ENCODE peak calls at places on chromosome 5, in seven cellular contexts. One of them, this sample, is unnamed.
A peak's percentile ranks its signal among the peaks of the same experiment; 100 is the strongest.

GRCh38 chr5:68339921-68340321 is 124.4 kb downstream of the PIK3R1 start:
- DNase-seq in BJ: no peak
- DNase-seq in tibial nerve: no peak
- DNase-seq in heart right ventricle: no peak
- DNase-seq in heart left ventricle: no peak
- DNase-seq in brain microvascular endothelial cell: peak; percentile 44
- DNase-seq in HL-60: no peak
- DNase-seq in this sample: no peak

GRCh38 chr5:68253612-68254341 is 38.2 kb downstream of the PIK3R1 start:
- DNase-seq in heart right ventricle: no peak
- DNase-seq in HL-60: no peak
- DNase-seq in brain microvascular endothelial cell: no peak
- DNase-seq in BJ: no peak
- DNase-seq in heart left ventricle: no peak
- DNase-seq in tibial nerve: no peak
- DNase-seq in this sample: no peak

GRCh38 chr5:88203977-88204735 is 64.5 kb downstream of the TMEM161B start:
- DNase-seq in tibial nerve: no peak
- DNase-seq in heart right ventricle: no peak
- DNase-seq in heart left ventricle: no peak
- DNase-seq in HL-60: no peak
- DNase-seq in brain microvascular endothelial cell: peak; percentile 12
- DNase-seq in BJ: no peak
- DNase-seq in this sample: no peak

GRCh38 chr5:6766558-6767191 is 53.4 kb downstream of the TENT4A start:
- DNase-seq in BJ: no peak
- DNase-seq in tibial nerve: peak; percentile 54
- DNase-seq in brain microvascular endothelial cell: peak; percentile 30
- DNase-seq in heart left ventricle: peak; percentile 78
- DNase-seq in HL-60: peak; percentile 95
- DNase-seq in heart right ventricle: peak; percentile 89
- DNase-seq in this sample: no peak

GRCh38 chr5:10775646-10776045 is 14.6 kb upstream of the DAP start:
- DNase-seq in BJ: no peak
- DNase-seq in HL-60: no peak
- DNase-seq in tibial nerve: no peak
- DNase-seq in brain microvascular endothelial cell: no peak
- DNase-seq in heart right ventricle: no peak
- DNase-seq in heart left ventricle: no peak
- DNase-seq in this sample: no peak

GRCh38 chr5:90645024-90645610 is 86.5 kb downstream of the ADGRV1 start:
- DNase-seq in heart left ventricle: no peak
- DNase-seq in brain microvascular endothelial cell: peak; percentile 18
- DNase-seq in BJ: no peak
- DNase-seq in heart right ventricle: no peak
- DNase-seq in tibial nerve: no peak
- DNase-seq in HL-60: no peak
- DNase-seq in this sample: no peak

GRCh38 chr5:115947260-115947659 is 15.0 kb upstream of the LVRN start:
- DNase-seq in HL-60: no peak
- DNase-seq in tibial nerve: no peak
- DNase-seq in heart left ventricle: no peak
- DNase-seq in brain microvascular endothelial cell: peak; percentile 57
- DNase-seq in BJ: no peak
- DNase-seq in heart right ventricle: no peak
- DNase-seq in this sample: no peak

GRCh38 chr5:52692039-52692438 is 95.7 kb upstream of the ITGA1 start:
- DNase-seq in tibial nerve: no peak
- DNase-seq in brain microvascular endothelial cell: peak; percentile 79
- DNase-seq in heart right ventricle: no peak
- DNase-seq in heart left ventricle: no peak
- DNase-seq in BJ: peak; percentile 75
- DNase-seq in HL-60: no peak
- DNase-seq in this sample: no peak

GRCh38 chr5:53438079-53438478 is 42.4 kb upstream of the FST start:
- DNase-seq in BJ: no peak
- DNase-seq in HL-60: no peak
- DNase-seq in heart right ventricle: no peak
- DNase-seq in brain microvascular endothelial cell: no peak
- DNase-seq in heart left ventricle: no peak
- DNase-seq in tibial nerve: no peak
- DNase-seq in this sample: no peak

GRCh38 chr5:154701181-154701580 is 54.0 kb upstream of the LARP1 start:
- DNase-seq in tibial nerve: no peak
- DNase-seq in BJ: no peak
- DNase-seq in brain microvascular endothelial cell: no peak
- DNase-seq in heart right ventricle: no peak
- DNase-seq in heart left ventricle: no peak
- DNase-seq in HL-60: no peak
- DNase-seq in this sample: no peak

GRCh38 chr5:178086266-178086665 is 27.1 kb upstream of the N4BP3 start:
- DNase-seq in HL-60: no peak
- DNase-seq in heart right ventricle: no peak
- DNase-seq in heart left ventricle: no peak
- DNase-seq in BJ: no peak
- DNase-seq in tibial nerve: no peak
- DNase-seq in brain microvascular endothelial cell: no peak
- DNase-seq in this sample: no peak

GRCh38 chr5:147084702-147085101 is 150.1 kb upstream of the STK32A start:
- DNase-seq in heart left ventricle: no peak
- DNase-seq in brain microvascular endothelial cell: no peak
- DNase-seq in heart right ventricle: no peak
- DNase-seq in HL-60: no peak
- DNase-seq in tibial nerve: no peak
- DNase-seq in BJ: no peak
- DNase-seq in this sample: no peak

GRCh38 chr5:178699854-178700253 is 30.6 kb downstream of the ZNF354A start:
- DNase-seq in HL-60: no peak
- DNase-seq in heart left ventricle: no peak
- DNase-seq in brain microvascular endothelial cell: no peak
- DNase-seq in heart right ventricle: no peak
- DNase-seq in tibial nerve: no peak
- DNase-seq in BJ: no peak
- DNase-seq in this sample: no peak

GRCh38 chr5:44603496-44604272 is 205.1 kb upstream of the MRPS30 start:
- DNase-seq in HL-60: no peak
- DNase-seq in tibial nerve: no peak
- DNase-seq in brain microvascular endothelial cell: no peak
- DNase-seq in heart left ventricle: no peak
- DNase-seq in BJ: no peak
- DNase-seq in heart right ventricle: no peak
- DNase-seq in this sample: no peak

GRCh38 chr5:82802954-82803353 is 274.2 kb downstream of the TMEM167A start:
- DNase-seq in tibial nerve: no peak
- DNase-seq in brain microvascular endothelial cell: no peak
- DNase-seq in heart right ventricle: no peak
- DNase-seq in BJ: no peak
- DNase-seq in heart left ventricle: no peak
- DNase-seq in HL-60: no peak
- DNase-seq in this sample: no peak

GRCh38 chr5:6193315-6193714 is 185.0 kb downstream of the MED10 start:
- DNase-seq in HL-60: no peak
- DNase-seq in brain microvascular endothelial cell: no peak
- DNase-seq in BJ: no peak
- DNase-seq in heart left ventricle: no peak
- DNase-seq in tibial nerve: no peak
- DNase-seq in heart right ventricle: no peak
- DNase-seq in this sample: no peak

GRCh38 chr5:143515829-143516228 is 112.3 kb upstream of the NR3C1 start:
- DNase-seq in heart right ventricle: peak; percentile 34
- DNase-seq in heart left ventricle: peak; percentile 30
- DNase-seq in tibial nerve: no peak
- DNase-seq in BJ: no peak
- DNase-seq in HL-60: no peak
- DNase-seq in brain microvascular endothelial cell: no peak
- DNase-seq in this sample: no peak

GRCh38 chr5:114305402-114306207 is 56.3 kb upstream of the KCNN2 start:
- DNase-seq in tibial nerve: no peak
- DNase-seq in BJ: peak; percentile 12
- DNase-seq in HL-60: no peak
- DNase-seq in heart left ventricle: no peak
- DNase-seq in heart right ventricle: no peak
- DNase-seq in brain microvascular endothelial cell: peak; percentile 20
- DNase-seq in this sample: no peak

GRCh38 chr5:142888469-142889085 is 118.4 kb downstream of the ARHGAP26 start:
- DNase-seq in HL-60: peak; percentile 16
- DNase-seq in heart left ventricle: no peak
- DNase-seq in brain microvascular endothelial cell: peak; percentile 35
- DNase-seq in heart right ventricle: no peak
- DNase-seq in BJ: no peak
- DNase-seq in tibial nerve: no peak
- DNase-seq in this sample: no peak

GRCh38 chr5:142972064-142972463 is 201.9 kb downstream of the ARHGAP26 start:
- DNase-seq in HL-60: no peak
- DNase-seq in brain microvascular endothelial cell: no peak
- DNase-seq in heart right ventricle: no peak
- DNase-seq in tibial nerve: no peak
- DNase-seq in heart left ventricle: no peak
- DNase-seq in BJ: no peak
- DNase-seq in this sample: no peak

GRCh38 chr5:24167791-24168190 is 477.0 kb downstream of the CDH10 start:
- DNase-seq in brain microvascular endothelial cell: no peak
- DNase-seq in tibial nerve: no peak
- DNase-seq in HL-60: no peak
- DNase-seq in BJ: no peak
- DNase-seq in heart left ventricle: no peak
- DNase-seq in heart right ventricle: no peak
- DNase-seq in this sample: no peak

GRCh38 chr5:149979898-149980297 is 19.3 kb downstream of the SLC26A2 start:
- DNase-seq in BJ: no peak
- DNase-seq in tibial nerve: no peak
- DNase-seq in HL-60: no peak
- DNase-seq in heart right ventricle: no peak
- DNase-seq in heart left ventricle: no peak
- DNase-seq in brain microvascular endothelial cell: no peak
- DNase-seq in this sample: no peak
- H3K4me3 ChIP-seq in BJ: no peak overlapping the region
- H3K4me3 ChIP-seq in tibial nerve: no peak overlapping the region
- H3K4me3 ChIP-seq in HL-60: no peak overlapping the region
- H3K4me3 ChIP-seq in heart right ventricle: no peak overlapping the region
- H3K4me3 ChIP-seq in heart left ventricle: no peak overlapping the region
- H3K4me3 ChIP-seq in brain microvascular endothelial cell: no peak overlapping the region
- H3K4me3 ChIP-seq in this sample: no peak overlapping the region

GRCh38 chr5:477247-477646 is 34.3 kb downstream of the EXOC3 start:
- DNase-seq in tibial nerve: no peak
- DNase-seq in brain microvascular endothelial cell: no peak
- DNase-seq in heart right ventricle: no peak
- DNase-seq in BJ: no peak
- DNase-seq in HL-60: no peak
- DNase-seq in heart left ventricle: no peak
- DNase-seq in this sample: no peak
- H3K27me3 ChIP-seq in tibial nerve: peaks cover 72% of the 10 kb centered on the region
- H3K27me3 ChIP-seq in brain microvascular endothelial cell: peaks cover 32% of the 10 kb centered on the region
- H3K27me3 ChIP-seq in heart right ventricle: peaks cover 24% of the 10 kb centered on the region
- H3K27me3 ChIP-seq in BJ: no peaks in the 10 kb centered on the region
- H3K27me3 ChIP-seq in HL-60: peaks cover 55% of the 10 kb centered on the region
- H3K27me3 ChIP-seq in heart left ventricle: peaks cover 63% of the 10 kb centered on the region
- H3K27me3 ChIP-seq in this sample: no peaks in the 10 kb centered on the region

DNA sequence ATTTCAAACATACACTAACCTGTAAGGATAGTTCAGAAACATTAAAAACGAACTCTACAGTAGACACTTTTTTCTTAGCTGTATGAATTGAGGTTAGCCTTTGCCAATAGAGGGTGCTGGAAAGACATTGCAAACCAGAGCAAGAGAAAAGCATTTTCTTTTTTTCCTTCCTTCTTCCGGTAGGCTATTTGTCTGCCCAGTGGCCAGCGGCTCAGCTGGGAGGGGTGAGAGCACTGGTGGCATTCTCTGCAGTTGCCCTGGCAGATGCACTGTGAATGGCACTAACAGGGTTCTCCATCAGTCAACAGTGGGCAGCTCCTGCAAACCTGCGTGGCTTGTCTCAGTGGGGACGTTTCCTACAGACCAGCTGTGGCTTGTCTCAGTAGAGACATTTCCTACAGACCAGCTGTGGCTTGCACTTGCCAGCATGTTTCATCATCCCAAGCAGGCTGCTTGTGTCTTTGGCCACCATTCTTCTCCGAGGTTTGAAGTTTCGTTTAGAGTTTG is 984.5 kb upstream of the CDH18 start:
- DNase-seq in HL-60: peak; percentile 18
- DNase-seq in heart right ventricle: peak; percentile 29
- DNase-seq in BJ: no peak
- DNase-seq in tibial nerve: no peak
- DNase-seq in heart left ventricle: peak; percentile 19
- DNase-seq in brain microvascular endothelial cell: peak; percentile 33
- DNase-seq in this sample: no peak
- TF ChIP-seq CTCF in HL-60: no peak
- TF ChIP-seq CTCF in heart right ventricle: peak; percentile 53
- TF ChIP-seq CTCF in BJ: no peak
- TF ChIP-seq CTCF in tibial nerve: no peak
- TF ChIP-seq CTCF in heart left ventricle: no peak
- TF ChIP-seq CTCF in brain microvascular endothelial cell: peak; percentile 47
- TF ChIP-seq CTCF in this sample: no peak

GRCh38 chr5:92518318-92518913 is 1062.6 kb downstream of the NR2F1-AS1 start:
- DNase-seq in BJ: no peak
- DNase-seq in HL-60: no peak
- DNase-seq in heart right ventricle: no peak
- DNase-seq in brain microvascular endothelial cell: peak; percentile 32
- DNase-seq in heart left ventricle: no peak
- DNase-seq in tibial nerve: no peak
- DNase-seq in this sample: no peak

GRCh38 chr5:92508271-92508670 is 1072.7 kb downstream of the NR2F1-AS1 start:
- DNase-seq in brain microvascular endothelial cell: no peak
- DNase-seq in BJ: no peak
- DNase-seq in tibial nerve: no peak
- DNase-seq in HL-60: no peak
- DNase-seq in heart right ventricle: no peak
- DNase-seq in heart left ventricle: no peak
- DNase-seq in this sample: no peak

GRCh38 chr5:92514901-92515300 is 1066.1 kb downstream of the NR2F1-AS1 start:
- DNase-seq in heart left ventricle: no peak
- DNase-seq in HL-60: no peak
- DNase-seq in heart right ventricle: no peak
- DNase-seq in BJ: peak; percentile 37
- DNase-seq in tibial nerve: no peak
- DNase-seq in brain microvascular endothelial cell: no peak
- DNase-seq in this sample: no peak

DNA sequence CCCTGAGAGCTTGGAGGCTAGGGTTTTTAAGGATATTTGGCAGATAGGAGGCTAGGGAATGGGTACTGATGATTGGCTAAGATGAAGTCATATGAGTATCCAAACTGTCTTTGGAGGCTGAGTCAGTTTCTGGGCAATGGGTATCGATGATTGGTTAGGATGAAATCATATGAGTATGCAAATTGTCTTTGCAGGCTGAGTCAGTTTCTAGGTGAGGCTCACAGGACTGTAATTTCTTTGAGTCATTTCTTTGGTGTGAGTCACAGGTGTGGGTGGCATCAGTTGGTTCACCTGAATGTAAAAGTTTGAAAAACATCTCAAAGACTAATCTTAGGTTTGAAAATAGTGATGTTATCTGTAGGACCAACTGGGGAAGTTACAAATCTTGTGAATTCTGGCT is 1068.0 kb downstream of the NR2F1-AS1 start:
- DNase-seq in BJ: no peak
- DNase-seq in HL-60: no peak
- DNase-seq in brain microvascular endothelial cell: no peak
- DNase-seq in tibial nerve: no peak
- DNase-seq in heart left ventricle: no peak
- DNase-seq in heart right ventricle: no peak
- DNase-seq in this sample: no peak
- H3K4me3 ChIP-seq in BJ: no peak overlapping the region
- H3K4me3 ChIP-seq in HL-60: no peak overlapping the region
- H3K4me3 ChIP-seq in brain microvascular endothelial cell: no peak overlapping the region
- H3K4me3 ChIP-seq in tibial nerve: no peak overlapping the region
- H3K4me3 ChIP-seq in heart left ventricle: no peak overlapping the region
- H3K4me3 ChIP-seq in heart right ventricle: no peak overlapping the region
- H3K4me3 ChIP-seq in this sample: no peak overlapping the region